ENCODE peak calls at places on chromosomes 7 and 10, in nine cellular contexts. One of them, this sample, is unnamed.
A peak's percentile ranks its signal among the peaks of the same experiment; 100 is the strongest.

GRCh38 chr7:46681865-46682503 is 760.9 kb upstream of the IGFBP3 start:
- DNase-seq in choroid plexus epithelial cell: peak; percentile 12
- DNase-seq in epithelial cell of esophagus: no peak
- DNase-seq in body of pancreas: no peak
- DNase-seq in GM06990: no peak
- DNase-seq in ascending aorta: no peak
- DNase-seq in CD8-positive, alpha-beta T cell: no peak
- DNase-seq in psoas muscle: peak; percentile 70
- DNase-seq in cardiac fibroblast: peak; percentile 41
- DNase-seq in this sample: no peak

GRCh38 chr10:131760416-131761166 is 140.2 kb upstream of the PPP2R2D start:
- DNase-seq in choroid plexus epithelial cell: no peak
- DNase-seq in epithelial cell of esophagus: no peak
- DNase-seq in body of pancreas: no peak
- DNase-seq in GM06990: no peak
- DNase-seq in ascending aorta: no peak
- DNase-seq in CD8-positive, alpha-beta T cell: no peak
- DNase-seq in psoas muscle: no peak
- DNase-seq in cardiac fibroblast: no peak
- DNase-seq in this sample: no peak

GRCh38 chr10:99977916-99978315 is 31.8 kb downstream of the DNMBP start:
- DNase-seq in choroid plexus epithelial cell: peak; percentile 35
- DNase-seq in epithelial cell of esophagus: no peak
- DNase-seq in body of pancreas: no peak
- DNase-seq in GM06990: no peak
- DNase-seq in ascending aorta: no peak
- DNase-seq in CD8-positive, alpha-beta T cell: no peak
- DNase-seq in psoas muscle: no peak
- DNase-seq in cardiac fibroblast: no peak
- DNase-seq in this sample: no peak

GRCh38 chr10:35561670-35562069 is 43.5 kb upstream of the GJD4 start:
- DNase-seq in choroid plexus epithelial cell: no peak
- DNase-seq in epithelial cell of esophagus: no peak
- DNase-seq in body of pancreas: no peak
- DNase-seq in GM06990: no peak
- DNase-seq in ascending aorta: no peak
- DNase-seq in CD8-positive, alpha-beta T cell: no peak
- DNase-seq in psoas muscle: peak; percentile 56
- DNase-seq in cardiac fibroblast: no peak
- DNase-seq in this sample: no peak

GRCh38 chr10:95077556-95077955 is 8.3 kb upstream of the CYP2C8 start:
- DNase-seq in choroid plexus epithelial cell: no peak
- DNase-seq in epithelial cell of esophagus: no peak
- DNase-seq in body of pancreas: no peak
- DNase-seq in GM06990: no peak
- DNase-seq in ascending aorta: no peak
- DNase-seq in CD8-positive, alpha-beta T cell: no peak
- DNase-seq in psoas muscle: no peak
- DNase-seq in cardiac fibroblast: no peak
- DNase-seq in this sample: no peak

GRCh38 chr10:9253121-9253520 is 1198.6 kb downstream of the GATA3 start:
- DNase-seq in choroid plexus epithelial cell: peak; percentile 24
- DNase-seq in epithelial cell of esophagus: peak; percentile 46
- DNase-seq in body of pancreas: no peak
- DNase-seq in GM06990: no peak
- DNase-seq in ascending aorta: no peak
- DNase-seq in CD8-positive, alpha-beta T cell: no peak
- DNase-seq in psoas muscle: no peak
- DNase-seq in cardiac fibroblast: peak; percentile 2
- DNase-seq in this sample: no peak

GRCh38 chr10:37872955-37873354 is 15.5 kb upstream of the ZNF248 start:
- DNase-seq in choroid plexus epithelial cell: no peak
- DNase-seq in epithelial cell of esophagus: no peak
- DNase-seq in body of pancreas: no peak
- DNase-seq in GM06990: no peak
- DNase-seq in ascending aorta: no peak
- DNase-seq in CD8-positive, alpha-beta T cell: no peak
- DNase-seq in psoas muscle: no peak
- DNase-seq in cardiac fibroblast: no peak
- DNase-seq in this sample: no peak

GRCh38 chr7:24381919-24382505 is 98.0 kb downstream of the NPY start:
- DNase-seq in choroid plexus epithelial cell: peak; percentile 47
- DNase-seq in epithelial cell of esophagus: peak; percentile 45
- DNase-seq in body of pancreas: no peak
- DNase-seq in GM06990: peak; percentile 12
- DNase-seq in ascending aorta: no peak
- DNase-seq in CD8-positive, alpha-beta T cell: no peak
- DNase-seq in psoas muscle: no peak
- DNase-seq in cardiac fibroblast: peak; percentile 10
- DNase-seq in this sample: no peak

GRCh38 chr10:16656886-16657285 is 135.2 kb upstream of the C1QL3 start:
- DNase-seq in choroid plexus epithelial cell: no peak
- DNase-seq in epithelial cell of esophagus: no peak
- DNase-seq in body of pancreas: no peak
- DNase-seq in GM06990: no peak
- DNase-seq in ascending aorta: no peak
- DNase-seq in CD8-positive, alpha-beta T cell: no peak
- DNase-seq in psoas muscle: no peak
- DNase-seq in cardiac fibroblast: no peak
- DNase-seq in this sample: no peak

GRCh38 chr10:96205580-96205979 is 65.8 kb downstream of the BLNK start:
- DNase-seq in choroid plexus epithelial cell: no peak
- DNase-seq in epithelial cell of esophagus: no peak
- DNase-seq in body of pancreas: no peak
- DNase-seq in GM06990: no peak
- DNase-seq in ascending aorta: no peak
- DNase-seq in CD8-positive, alpha-beta T cell: no peak
- DNase-seq in psoas muscle: no peak
- DNase-seq in cardiac fibroblast: no peak
- DNase-seq in this sample: no peak

GRCh38 chr7:4561775-4562174 is 120.3 kb upstream of the FOXK1 start:
- DNase-seq in choroid plexus epithelial cell: no peak
- DNase-seq in epithelial cell of esophagus: no peak
- DNase-seq in body of pancreas: no peak
- DNase-seq in GM06990: no peak
- DNase-seq in ascending aorta: no peak
- DNase-seq in CD8-positive, alpha-beta T cell: no peak
- DNase-seq in psoas muscle: no peak
- DNase-seq in cardiac fibroblast: no peak
- DNase-seq in this sample: no peak

GRCh38 chr10:48836605-48837004 is 103.0 kb downstream of the LRRC18 start:
- DNase-seq in choroid plexus epithelial cell: no peak
- DNase-seq in epithelial cell of esophagus: no peak
- DNase-seq in body of pancreas: no peak
- DNase-seq in GM06990: no peak
- DNase-seq in ascending aorta: no peak
- DNase-seq in CD8-positive, alpha-beta T cell: no peak
- DNase-seq in psoas muscle: no peak
- DNase-seq in cardiac fibroblast: no peak
- DNase-seq in this sample: no peak

GRCh38 chr10:48838830-48839229 is 100.8 kb downstream of the LRRC18 start:
- DNase-seq in choroid plexus epithelial cell: no peak
- DNase-seq in epithelial cell of esophagus: no peak
- DNase-seq in body of pancreas: no peak
- DNase-seq in GM06990: no peak
- DNase-seq in ascending aorta: no peak
- DNase-seq in CD8-positive, alpha-beta T cell: no peak
- DNase-seq in psoas muscle: no peak
- DNase-seq in cardiac fibroblast: no peak
- DNase-seq in this sample: no peak

GRCh38 chr10:48839809-48840679 is 99.6 kb downstream of the LRRC18 start:
- DNase-seq in choroid plexus epithelial cell: no peak
- DNase-seq in epithelial cell of esophagus: no peak
- DNase-seq in body of pancreas: no peak
- DNase-seq in GM06990: no peak
- DNase-seq in ascending aorta: no peak
- DNase-seq in CD8-positive, alpha-beta T cell: no peak
- DNase-seq in psoas muscle: no peak
- DNase-seq in cardiac fibroblast: no peak
- DNase-seq in this sample: no peak

GRCh38 chr10:48833674-48834073 is 106.0 kb downstream of the LRRC18 start:
- DNase-seq in choroid plexus epithelial cell: no peak
- DNase-seq in epithelial cell of esophagus: no peak
- DNase-seq in body of pancreas: no peak
- DNase-seq in GM06990: no peak
- DNase-seq in ascending aorta: no peak
- DNase-seq in CD8-positive, alpha-beta T cell: no peak
- DNase-seq in psoas muscle: no peak
- DNase-seq in cardiac fibroblast: no peak
- DNase-seq in this sample: no peak

GRCh38 chr10:48834189-48834965 is 105.3 kb downstream of the LRRC18 start:
- DNase-seq in choroid plexus epithelial cell: no peak
- DNase-seq in epithelial cell of esophagus: no peak
- DNase-seq in body of pancreas: peak; percentile 26
- DNase-seq in GM06990: no peak
- DNase-seq in ascending aorta: no peak
- DNase-seq in CD8-positive, alpha-beta T cell: no peak
- DNase-seq in psoas muscle: no peak
- DNase-seq in cardiac fibroblast: no peak
- DNase-seq in this sample: no peak
- TF ChIP-seq CTCF in choroid plexus epithelial cell: no peak
- TF ChIP-seq CTCF in epithelial cell of esophagus: no peak
- TF ChIP-seq CTCF in body of pancreas: no peak
- TF ChIP-seq CTCF in GM06990: no peak
- TF ChIP-seq CTCF in ascending aorta: no peak
- TF ChIP-seq CTCF in CD8-positive, alpha-beta T cell: no peak
- TF ChIP-seq CTCF in psoas muscle: no peak
- TF ChIP-seq CTCF in cardiac fibroblast: no peak
- TF ChIP-seq CTCF in this sample: no peak

DNA sequence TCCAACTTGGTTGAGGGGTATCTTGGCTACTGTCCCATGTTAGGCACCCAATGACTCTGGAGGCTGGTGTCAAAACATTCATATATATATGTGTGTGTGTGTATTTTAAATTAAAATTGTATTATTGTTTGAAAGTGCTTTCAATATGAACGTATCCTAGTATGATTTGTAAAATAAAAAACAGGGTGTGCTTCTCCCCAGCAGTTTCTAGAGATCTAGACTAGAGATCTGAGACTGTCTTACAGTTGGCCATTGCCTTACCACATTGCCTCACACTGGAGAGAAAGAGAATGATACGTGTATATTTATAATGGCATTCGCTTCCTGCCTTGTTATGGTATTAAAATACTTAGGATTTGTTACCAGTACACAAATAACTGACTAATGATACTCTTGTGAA is 1.2 kb downstream of the BAG3 start:
- DNase-seq in choroid plexus epithelial cell: peak; percentile 80
- DNase-seq in epithelial cell of esophagus: peak; percentile 72
- DNase-seq in body of pancreas: no peak
- DNase-seq in GM06990: no peak
- DNase-seq in ascending aorta: no peak
- DNase-seq in CD8-positive, alpha-beta T cell: no peak
- DNase-seq in psoas muscle: no peak
- DNase-seq in cardiac fibroblast: peak; percentile 72
- DNase-seq in this sample: peak; percentile 48
- H3K4me3 ChIP-seq in choroid plexus epithelial cell: peak overlapping the region; percentile 96
- H3K4me3 ChIP-seq in epithelial cell of esophagus: peak overlapping the region; percentile 59
- H3K4me3 ChIP-seq in body of pancreas: peak overlapping the region; percentile 60
- H3K4me3 ChIP-seq in GM06990: peak overlapping the region; percentile 64
- H3K4me3 ChIP-seq in ascending aorta: peak overlapping the region; percentile 99
- H3K4me3 ChIP-seq in CD8-positive, alpha-beta T cell: peak overlapping the region; percentile 95
- H3K4me3 ChIP-seq in psoas muscle: peak overlapping the region; percentile 86
- H3K4me3 ChIP-seq in cardiac fibroblast: peak overlapping the region; percentile 90
- H3K4me3 ChIP-seq in this sample: peak overlapping the region; percentile 79

DNA sequence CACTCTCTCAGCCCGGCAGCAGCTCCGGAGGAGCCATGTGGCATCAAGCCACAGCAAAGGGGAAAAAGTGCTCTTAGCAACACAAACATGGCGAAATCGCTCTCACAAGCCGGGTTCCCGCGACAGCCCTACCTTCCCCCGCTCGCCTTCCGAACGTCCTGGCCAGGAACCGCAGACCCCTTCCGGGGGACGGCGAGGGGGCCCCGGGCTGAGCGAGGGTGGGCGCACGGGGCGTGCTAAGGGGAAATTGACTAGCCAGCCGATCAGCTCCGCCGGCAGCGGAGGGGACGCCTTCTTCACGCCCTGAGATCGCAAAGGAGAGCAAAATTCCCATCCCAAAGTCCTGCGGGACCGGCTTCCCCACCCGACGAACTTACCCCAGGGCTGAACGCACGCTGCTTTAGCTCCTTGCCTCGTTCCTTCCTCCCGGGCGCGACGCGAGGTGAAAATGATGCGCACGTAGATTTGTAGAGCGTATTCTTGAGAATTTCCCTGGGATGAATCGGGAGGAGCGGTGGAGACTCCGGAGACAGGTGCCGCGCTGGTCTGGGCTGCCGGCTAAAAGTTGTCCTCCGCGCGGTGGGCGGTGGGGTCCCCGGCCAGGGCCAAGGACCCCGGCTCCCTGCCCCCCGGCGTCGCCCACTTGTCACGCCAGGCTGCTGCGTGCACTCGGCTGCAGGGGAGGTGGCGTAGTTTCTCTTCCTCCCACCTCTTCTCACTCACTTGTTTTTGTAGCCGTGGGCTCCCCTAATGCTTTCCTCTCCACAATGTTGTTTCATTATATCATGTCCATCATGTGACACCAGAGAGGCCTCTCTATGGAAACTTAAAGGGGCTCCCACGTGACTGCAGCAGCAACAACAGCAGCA is 220.1 kb upstream of the MKLN1 start:
- DNase-seq in choroid plexus epithelial cell: peak; percentile 93
- DNase-seq in epithelial cell of esophagus: peak; percentile 56
- DNase-seq in body of pancreas: peak; percentile 73
- DNase-seq in GM06990: peak; percentile 79
- DNase-seq in ascending aorta: peak; percentile 87
- DNase-seq in CD8-positive, alpha-beta T cell: peak; percentile 66
- DNase-seq in psoas muscle: peak; percentile 85
- DNase-seq in cardiac fibroblast: peak; percentile 90
- DNase-seq in this sample: no peak
- TF ChIP-seq CTCF in choroid plexus epithelial cell: no peak
- TF ChIP-seq CTCF in epithelial cell of esophagus: no peak
- TF ChIP-seq CTCF in body of pancreas: peak; percentile 12
- TF ChIP-seq CTCF in GM06990: peak; percentile 25
- TF ChIP-seq CTCF in ascending aorta: no peak
- TF ChIP-seq CTCF in CD8-positive, alpha-beta T cell: no peak
- TF ChIP-seq CTCF in psoas muscle: no peak
- TF ChIP-seq CTCF in cardiac fibroblast: no peak
- TF ChIP-seq CTCF in this sample: no peak

DNA sequence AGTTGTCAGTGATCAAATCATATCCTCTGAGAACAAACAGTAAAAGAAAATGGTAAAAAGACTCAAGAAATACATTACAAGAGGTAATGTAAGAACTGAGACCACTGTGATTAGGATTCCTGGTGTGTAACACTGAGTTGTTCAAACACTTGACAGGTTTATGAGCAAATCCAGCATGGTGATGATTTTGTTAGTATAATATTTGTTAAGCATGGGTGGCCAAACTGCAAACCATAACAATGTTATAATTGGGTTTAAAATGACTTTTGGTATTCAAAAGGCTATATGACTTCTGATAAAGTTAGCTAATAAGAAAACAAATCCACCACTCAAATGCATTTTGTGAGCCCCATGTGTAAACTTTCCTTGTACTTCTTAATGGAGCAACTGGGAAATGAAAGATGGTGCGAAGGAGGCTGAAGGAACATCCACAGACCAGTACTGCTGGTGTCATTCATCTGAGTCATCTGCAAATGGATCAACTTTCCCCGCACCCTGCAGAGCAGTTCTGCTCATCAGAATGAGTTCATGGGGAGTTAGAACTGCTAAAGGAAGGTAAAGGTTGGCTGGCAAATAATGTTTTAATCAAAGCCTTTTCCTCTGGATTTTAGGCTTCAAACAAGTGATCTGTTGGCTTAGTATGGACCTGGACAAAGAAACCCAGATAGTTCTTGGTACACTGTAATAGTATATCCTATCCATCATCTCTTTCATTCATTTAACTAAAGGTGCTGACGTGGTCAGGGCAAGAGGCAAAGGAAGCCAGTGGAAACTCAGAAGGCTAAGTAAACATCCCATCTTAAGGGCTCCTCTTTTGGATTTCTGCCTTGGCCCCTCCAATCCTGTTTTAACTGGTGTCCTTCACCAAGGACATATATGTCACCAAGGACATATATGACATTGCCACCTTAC is 45.0 kb downstream of the AFAP1L2 start:
- DNase-seq in choroid plexus epithelial cell: peak; percentile 93
- DNase-seq in epithelial cell of esophagus: peak; percentile 64
- DNase-seq in body of pancreas: no peak
- DNase-seq in GM06990: no peak
- DNase-seq in ascending aorta: no peak
- DNase-seq in CD8-positive, alpha-beta T cell: no peak
- DNase-seq in psoas muscle: no peak
- DNase-seq in cardiac fibroblast: no peak
- DNase-seq in this sample: no peak
- H3K4me3 ChIP-seq in choroid plexus epithelial cell: no peak overlapping the region
- H3K4me3 ChIP-seq in epithelial cell of esophagus: no peak overlapping the region
- H3K4me3 ChIP-seq in body of pancreas: no peak overlapping the region
- H3K4me3 ChIP-seq in GM06990: no peak overlapping the region
- H3K4me3 ChIP-seq in ascending aorta: no peak overlapping the region
- H3K4me3 ChIP-seq in CD8-positive, alpha-beta T cell: no peak overlapping the region
- H3K4me3 ChIP-seq in psoas muscle: no peak overlapping the region
- H3K4me3 ChIP-seq in cardiac fibroblast: no peak overlapping the region
- H3K4me3 ChIP-seq in this sample: no peak overlapping the region

This sample was measured in AG09309.